ENCODE peak calls at places on chromosomes 16 and 17, in eight cellular contexts. K is stimulated activated CD8-positive, alpha-beta memory T cell treated with anti-CD3 and anti-CD28 coated beads, Interleukin-4, amount 100 ng/mL, for 4 hours; D is NCI-H460; G is nucleus accumbens; A is heart left ventricle; S is naive thymus-derived CD8-positive, alpha-beta T cell; I is mucosa of descending colon; R is PC-3. X is an unnamed sample.
A peak's percentile ranks its signal among the peaks of the same experiment; 100 is the strongest.

GRCh38 chr17:71883845-71884244 is 237.0 kb upstream of the SOX9 start:
- DNase-seq in K (no peak), D (no peak), G (no peak), A (no peak), S (no peak), I (no peak), R (no peak), X (no peak)

GRCh38 chr16:14121135-14121534 is 50.0 kb downstream of the MRTFB start:
- DNase-seq in K (no peak), D (no peak), G (no peak), A (no peak), S (no peak), I (no peak), R (no peak), X (no peak)

GRCh38 chr16:58459344-58460218 is 40.4 kb upstream of the NDRG4 start:
- DNase-seq in K (peak; percentile 9), D (no peak), G (no peak), A (peak; percentile 33), S (no peak), I (no peak), R (peak; percentile 82), X (no peak)

GRCh38 chr17:69744512-69745098 is 330.1 kb downstream of the MAP2K6 start:
- DNase-seq in K (no peak), D (no peak), G (no peak), A (no peak), S (no peak), I (no peak), R (no peak), X (no peak)

GRCh38 chr17:67015001-67015400 is 29.4 kb upstream of the CACNG1 start:
- DNase-seq in K (no peak), D (no peak), G (no peak), A (no peak), S (no peak), I (no peak), R (no peak), X (no peak)

GRCh38 chr17:33464669-33465275 is 171.7 kb upstream of the ASIC2 start:
- DNase-seq in K (no peak), D (no peak), G (no peak), A (no peak), S (no peak), I (no peak), R (no peak), X (no peak)

GRCh38 chr17:81285179-81285878 is 9.8 kb downstream of the SLC38A10 start:
- DNase-seq in K (peak; percentile 18), D (no peak), G (peak; percentile 16), A (peak; percentile 86), S (no peak), I (peak; percentile 86), R (no peak), X (peak; percentile 87)

GRCh38 chr16:31265329-31266245 is 5.8 kb downstream of the ITGAM start:
- DNase-seq in K (peak; percentile 40), D (no peak), G (no peak), A (no peak), S (no peak), I (peak; percentile 65), R (peak; percentile 46), X (no peak)

GRCh38 chr17:40975516-40975915 is 8.6 kb downstream of the KRT40 start:
- DNase-seq in K (no peak), D (no peak), G (no peak), A (no peak), S (no peak), I (no peak), R (no peak), X (no peak)

GRCh38 chr17:80191720-80192265 is 22.0 kb downstream of the CARD14 start:
- DNase-seq in K (no peak), D (no peak), G (no peak), A (no peak), S (no peak), I (no peak), R (no peak), X (no peak)

GRCh38 chr17:39800540-39800939 is 62.8 kb downstream of the GRB7 start:
- DNase-seq in K (no peak), D (no peak), G (no peak), A (no peak), S (peak; percentile 74), I (no peak), R (no peak), X (no peak)